ENCODE peak calls at places on chromosomes 11 and 22, in four cellular contexts. One of them, this sample, is unnamed.

GRCh38 chr11:3138178-3139085 is 26.7 kb downstream of the OSBPL5 start:
- DNase-seq in CD8-positive, alpha-beta T cell: no peak
- DNase-seq in mammary epithelial cell: no peak
- DNase-seq in astrocyte of the cerebellum: no peak
- DNase-seq in this sample: no peak

GRCh38 chr22:43897751-43898261 is 6.0 kb upstream of the PNPLA5 start:
- DNase-seq in CD8-positive, alpha-beta T cell: no peak
- DNase-seq in mammary epithelial cell: peak
- DNase-seq in astrocyte of the cerebellum: no peak
- DNase-seq in this sample: no peak

GRCh38 chr11:122235615-122236014 is 119.6 kb upstream of the BLID start:
- DNase-seq in CD8-positive, alpha-beta T cell: no peak
- DNase-seq in mammary epithelial cell: peak
- DNase-seq in astrocyte of the cerebellum: peak
- DNase-seq in this sample: peak

GRCh38 chr11:96748639-96749370 is 359.0 kb downstream of the JRKL start:
- DNase-seq in CD8-positive, alpha-beta T cell: no peak
- DNase-seq in mammary epithelial cell: peak
- DNase-seq in astrocyte of the cerebellum: peak
- DNase-seq in this sample: peak

GRCh38 chr11:18624161-18624560 is 10.0 kb downstream of the SPTY2D1 start:
- DNase-seq in CD8-positive, alpha-beta T cell: no peak
- DNase-seq in mammary epithelial cell: no peak
- DNase-seq in astrocyte of the cerebellum: no peak
- DNase-seq in this sample: no peak

GRCh38 chr11:45383229-45383628 is 97.1 kb upstream of the SYT13 start:
- DNase-seq in CD8-positive, alpha-beta T cell: no peak
- DNase-seq in mammary epithelial cell: peak
- DNase-seq in astrocyte of the cerebellum: peak
- DNase-seq in this sample: peak

GRCh38 chr11:126499124-126499752 is 143.8 kb downstream of the ST3GAL4 start:
- DNase-seq in CD8-positive, alpha-beta T cell: no peak
- DNase-seq in mammary epithelial cell: no peak
- DNase-seq in astrocyte of the cerebellum: no peak
- DNase-seq in this sample: no peak

GRCh38 chr11:115377882-115378296 is 126.3 kb downstream of the CADM1 start:
- DNase-seq in CD8-positive, alpha-beta T cell: no peak
- DNase-seq in mammary epithelial cell: peak
- DNase-seq in astrocyte of the cerebellum: no peak
- DNase-seq in this sample: peak

GRCh38 chr22:20054034-20054427 is 26.0 kb upstream of the DGCR8 start:
- DNase-seq in CD8-positive, alpha-beta T cell: no peak
- DNase-seq in mammary epithelial cell: no peak
- DNase-seq in astrocyte of the cerebellum: no peak
- DNase-seq in this sample: no peak

GRCh38 chr11:114183041-114183511 is 113.1 kb upstream of the NNMT start:
- DNase-seq in CD8-positive, alpha-beta T cell: peak
- DNase-seq in mammary epithelial cell: no peak
- DNase-seq in astrocyte of the cerebellum: no peak
- DNase-seq in this sample: no peak

GRCh38 chr11:35389897-35390462 is 29.4 kb downstream of the SLC1A2 start:
- DNase-seq in CD8-positive, alpha-beta T cell: no peak
- DNase-seq in mammary epithelial cell: no peak
- DNase-seq in astrocyte of the cerebellum: no peak
- DNase-seq in this sample: no peak

GRCh38 chr11:118139578-118139977 is 13.0 kb downstream of the SCN4B start:
- DNase-seq in CD8-positive, alpha-beta T cell: no peak
- DNase-seq in mammary epithelial cell: no peak
- DNase-seq in astrocyte of the cerebellum: no peak
- DNase-seq in this sample: no peak

DNA sequence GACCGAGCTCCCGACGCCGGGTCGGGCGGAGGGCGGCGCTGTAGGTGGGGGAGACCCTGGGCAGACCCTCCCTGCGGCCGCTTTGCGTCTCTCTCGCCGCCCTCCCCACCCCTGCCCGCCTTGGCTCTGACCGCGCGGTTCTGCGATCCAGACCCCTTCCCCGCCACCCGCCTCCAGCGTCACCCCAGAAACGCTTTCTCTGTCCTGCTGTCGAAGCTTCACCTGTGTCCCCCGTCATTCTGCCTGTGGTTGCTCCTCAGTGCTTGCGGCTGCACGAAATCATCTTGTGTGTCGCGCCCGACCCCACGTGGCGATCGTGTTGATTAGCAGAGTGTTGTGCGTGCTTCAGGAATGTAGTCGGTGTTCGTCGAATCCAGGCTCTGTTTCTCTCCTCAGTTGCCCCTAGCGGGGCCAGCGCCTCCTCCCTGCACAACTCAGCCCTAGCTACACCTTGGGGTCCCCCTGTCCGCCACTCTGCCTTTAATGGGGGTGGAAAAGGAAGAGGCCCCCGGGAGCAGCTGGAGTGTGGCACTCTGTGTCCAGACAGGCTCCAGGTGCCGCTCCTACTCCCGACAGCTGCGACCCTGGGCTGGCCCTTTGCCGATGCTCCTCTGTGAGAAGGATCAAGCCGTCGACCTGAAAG is 851 bp downstream of the PTDSS2 start:
- DNase-seq in CD8-positive, alpha-beta T cell: peak
- DNase-seq in mammary epithelial cell: peak
- DNase-seq in astrocyte of the cerebellum: peak
- DNase-seq in this sample: peak
- TF ChIP-seq CTCF in CD8-positive, alpha-beta T cell: peak
- TF ChIP-seq CTCF in mammary epithelial cell: peak
- TF ChIP-seq CTCF in astrocyte of the cerebellum: no peak
- TF ChIP-seq CTCF in this sample: peak

DNA sequence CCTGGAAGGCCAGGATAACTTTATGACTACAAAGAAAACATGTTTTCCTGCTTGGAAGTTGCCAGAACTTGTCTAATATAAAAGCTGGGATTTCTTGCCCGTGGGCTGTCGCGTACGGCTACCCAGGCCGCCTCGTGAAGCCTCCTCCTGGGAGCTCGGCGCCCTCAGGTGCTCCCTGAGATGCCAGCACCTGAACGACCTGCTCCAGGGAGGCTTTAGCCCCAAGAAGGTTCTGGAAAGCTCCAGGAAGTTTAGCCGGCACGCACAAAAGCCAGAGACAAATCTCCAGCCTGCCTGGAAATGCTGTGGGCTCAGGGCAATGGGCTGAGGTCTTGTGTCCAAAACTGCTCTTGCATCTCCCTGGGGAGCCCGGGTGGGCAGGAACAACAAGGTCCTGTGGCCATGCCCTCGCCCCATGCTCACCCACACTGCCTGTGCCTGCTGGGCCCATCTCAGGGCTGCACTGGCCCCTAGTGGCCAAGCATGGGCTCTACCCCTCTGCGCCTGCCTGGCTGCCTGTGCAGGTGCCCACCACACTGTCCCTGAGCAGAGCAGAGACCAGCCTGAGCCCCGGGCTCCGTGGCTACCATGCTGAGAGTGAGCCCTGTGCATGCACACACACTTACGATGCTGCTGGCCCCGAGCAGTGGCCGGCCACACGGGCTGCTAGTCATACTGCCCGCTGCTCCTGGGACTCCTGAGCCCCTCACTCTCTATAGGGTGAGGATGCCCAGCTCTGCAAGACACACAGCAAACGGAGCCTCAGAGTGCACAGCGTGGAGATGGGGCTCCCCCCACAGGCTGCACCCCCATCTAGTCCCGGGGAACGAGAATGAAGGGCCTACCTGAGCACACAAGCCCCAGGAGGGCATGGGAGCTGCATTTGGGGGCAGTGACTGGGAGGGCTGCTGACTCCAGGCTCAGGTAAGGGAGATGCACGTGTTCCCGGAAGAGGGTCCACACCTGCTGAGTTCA is 4.9 kb upstream of the CELSR1 start:
- DNase-seq in CD8-positive, alpha-beta T cell: peak
- DNase-seq in mammary epithelial cell: peak
- DNase-seq in astrocyte of the cerebellum: no peak
- DNase-seq in this sample: peak
- TF ChIP-seq CTCF in CD8-positive, alpha-beta T cell: peak
- TF ChIP-seq CTCF in mammary epithelial cell: peak
- TF ChIP-seq CTCF in astrocyte of the cerebellum: peak
- TF ChIP-seq CTCF in this sample: peak

GRCh38 chr11:11444027-11444799 is 91.2 kb upstream of the CSNK2A3 start:
- DNase-seq in CD8-positive, alpha-beta T cell: no peak
- DNase-seq in mammary epithelial cell: peak
- DNase-seq in astrocyte of the cerebellum: peak
- DNase-seq in this sample: peak
- TF ChIP-seq CTCF in CD8-positive, alpha-beta T cell: no peak
- TF ChIP-seq CTCF in mammary epithelial cell: no peak
- TF ChIP-seq CTCF in astrocyte of the cerebellum: no peak
- TF ChIP-seq CTCF in this sample: no peak

DNA sequence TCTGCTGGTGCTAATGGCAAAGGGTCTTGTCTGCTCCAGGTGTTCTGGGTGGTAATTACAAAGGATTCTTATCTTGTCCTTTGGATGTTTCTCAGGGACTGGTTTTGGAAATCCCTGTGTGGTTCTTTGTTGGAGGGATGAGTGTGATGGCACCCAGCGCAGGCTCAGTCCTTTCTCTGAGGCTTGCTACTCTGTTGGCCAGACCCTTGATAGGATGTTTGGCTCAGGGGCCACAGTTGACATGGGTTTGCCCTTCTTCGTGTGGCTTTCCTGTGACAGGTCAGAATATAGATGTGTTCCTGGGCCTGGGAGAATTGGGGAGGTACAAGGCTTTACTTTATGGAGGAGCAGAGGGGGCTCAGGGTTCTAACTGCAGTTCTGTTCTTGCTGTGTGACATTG is 4.0 kb downstream of the ARHGEF17 start:
- DNase-seq in CD8-positive, alpha-beta T cell: no peak
- DNase-seq in mammary epithelial cell: no peak
- DNase-seq in astrocyte of the cerebellum: no peak
- DNase-seq in this sample: no peak
- TF ChIP-seq CTCF in CD8-positive, alpha-beta T cell: no peak
- TF ChIP-seq CTCF in mammary epithelial cell: no peak
- TF ChIP-seq CTCF in astrocyte of the cerebellum: no peak
- TF ChIP-seq CTCF in this sample: no peak

This sample was measured in MCF 10A.